ENCODE peak calls at places on chromosomes 7 and 10, in five cellular contexts. One of them, this sample, is unnamed.
A peak's percentile ranks its signal among the peaks of the same experiment; 100 is the strongest.

GRCh38 chr7:112072541-112073245 is 133.5 kb downstream of the DOCK4 start:
- DNase-seq in K562: no peak
- DNase-seq in AG08396: no peak
- DNase-seq in GM03348: no peak
- DNase-seq in NCI-H187: no peak
- DNase-seq in this sample: no peak

GRCh38 chr10:5107860-5108526 is 13.8 kb downstream of the AKR1C3 start:
- DNase-seq in K562: no peak
- DNase-seq in AG08396: no peak
- DNase-seq in GM03348: no peak
- DNase-seq in NCI-H187: no peak
- DNase-seq in this sample: no peak

GRCh38 chr10:92810934-92811532 is 37.3 kb upstream of the EXOC6 start:
- DNase-seq in K562: no peak
- DNase-seq in AG08396: no peak
- DNase-seq in GM03348: no peak
- DNase-seq in NCI-H187: no peak
- DNase-seq in this sample: no peak

GRCh38 chr10:49242604-49243003 is 54.4 kb upstream of the TMEM273 start:
- DNase-seq in K562: peak; percentile 54
- DNase-seq in AG08396: no peak
- DNase-seq in GM03348: no peak
- DNase-seq in NCI-H187: no peak
- DNase-seq in this sample: no peak

GRCh38 chr7:22725585-22725984 is 1.4 kb upstream of the IL6 start:
- DNase-seq in K562: peak; percentile 50
- DNase-seq in AG08396: no peak
- DNase-seq in GM03348: no peak
- DNase-seq in NCI-H187: no peak
- DNase-seq in this sample: no peak

GRCh38 chr7:4227105-4228010 is 454.7 kb upstream of the FOXK1 start:
- DNase-seq in K562: no peak
- DNase-seq in AG08396: no peak
- DNase-seq in GM03348: no peak
- DNase-seq in NCI-H187: no peak
- DNase-seq in this sample: no peak

GRCh38 chr7:121449735-121450134 is 53.6 kb upstream of the FAM3C start:
- DNase-seq in K562: no peak
- DNase-seq in AG08396: no peak
- DNase-seq in GM03348: no peak
- DNase-seq in NCI-H187: no peak
- DNase-seq in this sample: no peak

GRCh38 chr10:133292919-133293809 is 15.5 kb downstream of the TUBGCP2 start:
- DNase-seq in K562: no peak
- DNase-seq in AG08396: peak; percentile 94
- DNase-seq in GM03348: peak; percentile 84
- DNase-seq in NCI-H187: no peak
- DNase-seq in this sample: no peak

GRCh38 chr10:25704622-25705021 is 229.4 kb upstream of the MYO3A start:
- DNase-seq in K562: no peak
- DNase-seq in AG08396: no peak
- DNase-seq in GM03348: no peak
- DNase-seq in NCI-H187: no peak
- DNase-seq in this sample: no peak

GRCh38 chr10:50286517-50286916 is 35.2 kb upstream of the ASAH2 start:
- DNase-seq in K562: no peak
- DNase-seq in AG08396: peak; percentile 23
- DNase-seq in GM03348: peak; percentile 60
- DNase-seq in NCI-H187: no peak
- DNase-seq in this sample: no peak

GRCh38 chr7:80721880-80722595 is 83.6 kb downstream of the CD36 start:
- DNase-seq in K562: no peak
- DNase-seq in AG08396: peak; percentile 49
- DNase-seq in GM03348: peak; percentile 61
- DNase-seq in NCI-H187: no peak
- DNase-seq in this sample: no peak

GRCh38 chr10:5691786-5692185 is 7.1 kb downstream of the TASOR2 start:
- DNase-seq in K562: no peak
- DNase-seq in AG08396: no peak
- DNase-seq in GM03348: no peak
- DNase-seq in NCI-H187: no peak
- DNase-seq in this sample: no peak

GRCh38 chr7:81638216-81638615 is 131.6 kb downstream of the HGF start:
- DNase-seq in K562: no peak
- DNase-seq in AG08396: no peak
- DNase-seq in GM03348: peak; percentile 50
- DNase-seq in NCI-H187: no peak
- DNase-seq in this sample: no peak

GRCh38 chr7:48101880-48102448 is 12.9 kb downstream of the UPP1 start:
- DNase-seq in K562: no peak
- DNase-seq in AG08396: no peak
- DNase-seq in GM03348: no peak
- DNase-seq in NCI-H187: no peak
- DNase-seq in this sample: no peak

GRCh38 chr10:66627156-66627555 is 298.7 kb upstream of the LRRTM3 start:
- DNase-seq in K562: no peak
- DNase-seq in AG08396: no peak
- DNase-seq in GM03348: no peak
- DNase-seq in NCI-H187: no peak
- DNase-seq in this sample: no peak

GRCh38 chr10:21402606-21403083 is 122.8 kb downstream of the SKIDA1 start:
- DNase-seq in K562: no peak
- DNase-seq in AG08396: no peak
- DNase-seq in GM03348: peak; percentile 19
- DNase-seq in NCI-H187: no peak
- DNase-seq in this sample: no peak

GRCh38 chr7:158247758-158248487 is 339.7 kb downstream of the PTPRN2 start:
- DNase-seq in K562: no peak
- DNase-seq in AG08396: no peak
- DNase-seq in GM03348: no peak
- DNase-seq in NCI-H187: no peak
- DNase-seq in this sample: no peak

GRCh38 chr10:72084094-72084459 is 4.3 kb downstream of the SPOCK2 start:
- DNase-seq in K562: no peak
- DNase-seq in AG08396: no peak
- DNase-seq in GM03348: no peak
- DNase-seq in NCI-H187: no peak
- DNase-seq in this sample: no peak

GRCh38 chr7:132697032-132697431 is 120.8 kb upstream of the PLXNA4 start:
- DNase-seq in K562: no peak
- DNase-seq in AG08396: no peak
- DNase-seq in GM03348: no peak
- DNase-seq in NCI-H187: no peak
- DNase-seq in this sample: no peak

GRCh38 chr7:141706394-141707064 is 1.6 kb upstream of the WEE2 start:
- DNase-seq in K562: no peak
- DNase-seq in AG08396: no peak
- DNase-seq in GM03348: no peak
- DNase-seq in NCI-H187: no peak
- DNase-seq in this sample: no peak

GRCh38 chr7:46186131-46186530 is 265.1 kb upstream of the IGFBP3 start:
- DNase-seq in K562: no peak
- DNase-seq in AG08396: no peak
- DNase-seq in GM03348: no peak
- DNase-seq in NCI-H187: no peak
- DNase-seq in this sample: no peak

GRCh38 chr7:111744501-111745155 is 182.3 kb upstream of the IMMP2L start:
- DNase-seq in K562: no peak
- DNase-seq in AG08396: no peak
- DNase-seq in GM03348: peak; percentile 24
- DNase-seq in NCI-H187: no peak
- DNase-seq in this sample: no peak

GRCh38 chr10:102545997-102546396 is 42.2 kb downstream of the SUFU start:
- DNase-seq in K562: no peak
- DNase-seq in AG08396: no peak
- DNase-seq in GM03348: peak; percentile 17
- DNase-seq in NCI-H187: no peak
- DNase-seq in this sample: no peak

GRCh38 chr7:142451817-142452216 is 194.0 kb upstream of the PRSS58 start:
- DNase-seq in K562: no peak
- DNase-seq in AG08396: no peak
- DNase-seq in GM03348: no peak
- DNase-seq in NCI-H187: no peak
- DNase-seq in this sample: no peak

GRCh38 chr10:33721509-33721908 is 387.0 kb upstream of the NRP1 start:
- DNase-seq in K562: no peak
- DNase-seq in AG08396: no peak
- DNase-seq in GM03348: no peak
- DNase-seq in NCI-H187: no peak
- DNase-seq in this sample: no peak

GRCh38 chr7:46603780-46604725 is 683.0 kb upstream of the IGFBP3 start:
- DNase-seq in K562: no peak
- DNase-seq in AG08396: peak; percentile 22
- DNase-seq in GM03348: no peak
- DNase-seq in NCI-H187: no peak
- DNase-seq in this sample: no peak

GRCh38 chr10:58576736-58577366 is 64.2 kb downstream of the BICC1 start:
- DNase-seq in K562: no peak
- DNase-seq in AG08396: no peak
- DNase-seq in GM03348: no peak
- DNase-seq in NCI-H187: no peak
- DNase-seq in this sample: no peak

GRCh38 chr10:26887611-26888215 is 27.0 kb upstream of the ABI1 start:
- DNase-seq in K562: no peak
- DNase-seq in AG08396: no peak
- DNase-seq in GM03348: peak; percentile 29
- DNase-seq in NCI-H187: no peak
- DNase-seq in this sample: no peak

GRCh38 chr7:112162161-112163020 is 43.8 kb downstream of the DOCK4 start:
- DNase-seq in K562: no peak
- DNase-seq in AG08396: peak; percentile 33
- DNase-seq in GM03348: no peak
- DNase-seq in NCI-H187: peak; percentile 53
- DNase-seq in this sample: peak; percentile 34

GRCh38 chr10:97607076-97607635 is 17.6 kb downstream of the C10orf62 start:
- DNase-seq in K562: no peak
- DNase-seq in AG08396: no peak
- DNase-seq in GM03348: no peak
- DNase-seq in NCI-H187: no peak
- DNase-seq in this sample: no peak

GRCh38 chr10:19811517-19811916 is 4.7 kb upstream of the PLXDC2 start:
- DNase-seq in K562: no peak
- DNase-seq in AG08396: peak; percentile 20
- DNase-seq in GM03348: peak; percentile 13
- DNase-seq in NCI-H187: no peak
- DNase-seq in this sample: no peak